ENCODE peak calls at places on chromosome 1, in six cellular contexts. H, B, W, C, O and G are unnamed samples.

GRCh38 chr1:115829023-115829674 is 11.8 kb downstream of the NHLH2 start:
- DNase-seq in H (peak; percentile 84), B (peak; percentile 41), W (no peak), C (peak; percentile 71), O (peak; percentile 51), G (peak; percentile 70)

GRCh38 chr1:15836772-15837669 is 10.5 kb upstream of the SPEN start:
- DNase-seq in H (no peak), B (no peak), W (peak; percentile 34), C (no peak), O (no peak), G (no peak)

GRCh38 chr1:169511339-169512028 is 25.7 kb upstream of the SLC19A2 start:
- DNase-seq in H (peak; percentile 89), B (no peak), W (no peak), C (peak; percentile 93), O (peak; percentile 89), G (peak; percentile 51)

GRCh38 chr1:232620356-232620841 is 9.5 kb downstream of the SIPA1L2 start:
- DNase-seq in H (peak; percentile 71), B (no peak), W (no peak), C (peak; percentile 96), O (peak; percentile 96), G (peak; percentile 57)

GRCh38 chr1:206005761-206006160 is 2.6 kb upstream of the RAB7B start:
- DNase-seq in H (no peak), B (no peak), W (no peak), C (no peak), O (no peak), G (no peak)

GRCh38 chr1:12180315-12180714 is 13.5 kb downstream of the TNFRSF1B start:
- DNase-seq in H (no peak), B (no peak), W (no peak), C (no peak), O (no peak), G (no peak)

GRCh38 chr1:57986432-57986831 is 560.1 kb downstream of the OMA1 start:
- DNase-seq in H (no peak), B (no peak), W (no peak), C (no peak), O (no peak), G (no peak)

GRCh38 chr1:223364685-223365382 is 858 bp upstream of the SUSD4 start:
- DNase-seq in H (no peak), B (peak; percentile 48), W (no peak), C (no peak), O (no peak), G (no peak)

GRCh38 chr1:223242382-223242955 is 99.4 kb upstream of the TLR5 start:
- DNase-seq in H (peak; percentile 40), B (no peak), W (no peak), C (no peak), O (peak; percentile 4), G (no peak)

GRCh38 chr1:43437031-43437973 is 16.4 kb downstream of the HYI start:
- DNase-seq in H (no peak), B (no peak), W (no peak), C (no peak), O (no peak), G (no peak)

GRCh38 chr1:17438176-17438976 is 1.1 kb downstream of the RCC2 start:
- DNase-seq in H (peak; percentile 36), B (peak; percentile 73), W (peak; percentile 68), C (peak; percentile 52), O (peak; percentile 61), G (peak; percentile 80)

GRCh38 chr1:25037174-25038074 is 107.3 kb upstream of the RUNX3 start:
- DNase-seq in H (peak; percentile 13), B (peak; percentile 74), W (peak; percentile 45), C (no peak), O (peak; percentile 25), G (no peak)

GRCh38 chr1:109981128-109981379 is 3.5 kb upstream of the AHCYL1 start:
- DNase-seq in H (no peak), B (no peak), W (no peak), C (no peak), O (no peak), G (no peak)

GRCh38 chr1:52296345-52296744 is 69.7 kb downstream of the CC2D1B start:
- DNase-seq in H (peak; percentile 68), B (no peak), W (no peak), C (peak; percentile 74), O (peak; percentile 71), G (peak; percentile 75)

GRCh38 chr1:110554871-110555801 is 36.2 kb upstream of the KCNA10 start:
- DNase-seq in H (peak; percentile 1), B (peak; percentile 80), W (peak; percentile 36), C (peak; percentile 26), O (peak; percentile 35), G (peak; percentile 61)

GRCh38 chr1:40373323-40374283 is at the start of gene SMAP2:
- DNase-seq in H (peak; percentile 92), B (peak; percentile 98), W (peak; percentile 93), C (peak; percentile 96), O (peak; percentile 98), G (peak; percentile 98)

GRCh38 chr1:90964444-90965035 is 57.3 kb downstream of the ZNF644 start:
- DNase-seq in H (peak; percentile 21), B (no peak), W (no peak), C (peak; percentile 45), O (peak; percentile 44), G (peak; percentile 21)

GRCh38 chr1:222284466-222284865 is 263.4 kb downstream of the HHIPL2 start:
- DNase-seq in H (peak; percentile 63), B (no peak), W (no peak), C (no peak), O (no peak), G (no peak)

GRCh38 chr1:101005871-101006270 is 19.7 kb downstream of the DPH5 start:
- DNase-seq in H (peak; percentile 10), B (no peak), W (no peak), C (no peak), O (no peak), G (peak; percentile 66)

GRCh38 chr1:234926574-234927311 is 201.9 kb downstream of the TOMM20 start:
- DNase-seq in H (no peak), B (no peak), W (peak; percentile 28), C (no peak), O (no peak), G (no peak)

GRCh38 chr1:245685111-245685810 is 530.5 kb downstream of the KIF26B start:
- DNase-seq in H (no peak), B (no peak), W (no peak), C (no peak), O (no peak), G (no peak)

GRCh38 chr1:30798389-30798951 is 40.9 kb upstream of the LAPTM5 start:
- DNase-seq in H (no peak), B (no peak), W (no peak), C (peak; percentile 44), O (peak; percentile 68), G (no peak)

GRCh38 chr1:210684466-210685294 is 356.0 kb downstream of the HHAT start:
- DNase-seq in H (no peak), B (no peak), W (no peak), C (no peak), O (no peak), G (no peak)

GRCh38 chr1:22351757-22352080 is 99.9 kb upstream of the ZBTB40 start:
- DNase-seq in H (no peak), B (no peak), W (no peak), C (no peak), O (no peak), G (no peak)

GRCh38 chr1:2821970-2822620 is 20.6 kb upstream of the TTC34 start:
- DNase-seq in H (no peak), B (peak; percentile 61), W (peak; percentile 28), C (no peak), O (no peak), G (no peak)

GRCh38 chr1:7110306-7110705 is 325.1 kb downstream of the CAMTA1 start:
- DNase-seq in H (peak; percentile 21), B (no peak), W (no peak), C (no peak), O (no peak), G (no peak)

GRCh38 chr1:230821346-230821745 is 47.0 kb downstream of the C1orf198 start:
- DNase-seq in H (no peak), B (no peak), W (no peak), C (no peak), O (no peak), G (peak; percentile 30)

GRCh38 chr1:177645491-177645890 is 324.4 kb downstream of the SEC16B start:
- DNase-seq in H (no peak), B (no peak), W (no peak), C (no peak), O (no peak), G (no peak)

GRCh38 chr1:71068325-71069240 is 12.3 kb downstream of the ZRANB2 start:
- DNase-seq in H (no peak), B (no peak), W (no peak), C (no peak), O (no peak), G (no peak)

GRCh38 chr1:85259866-85260345 is 444 bp upstream of the C1orf52 start:
- DNase-seq in H (peak; percentile 62), B (no peak), W (no peak), C (peak; percentile 90), O (peak; percentile 91), G (peak; percentile 76)

GRCh38 chr1:226652613-226653012 is 86.5 kb downstream of the ITPKB start:
- DNase-seq in H (no peak), B (no peak), W (no peak), C (no peak), O (no peak), G (no peak)